ENCODE peak calls at places on chromosomes 16 and 17, in five cellular contexts. One of them, this sample, is unnamed.

GRCh38 chr16:82368041-82368440 is 198.0 kb upstream of the MPHOSPH6 start:
- DNase-seq in lower lobe of right lung: no peak
- DNase-seq in CD8-positive, alpha-beta T cell: no peak
- DNase-seq in thoracic aorta: no peak
- DNase-seq in prostate gland: peak
- DNase-seq in this sample: peak

GRCh38 chr16:58333937-58334336 is 39.1 kb upstream of the PRSS54 start:
- DNase-seq in lower lobe of right lung: no peak
- DNase-seq in CD8-positive, alpha-beta T cell: no peak
- DNase-seq in thoracic aorta: no peak
- DNase-seq in prostate gland: no peak
- DNase-seq in this sample: no peak

GRCh38 chr17:59149051-59149450 is 5.9 kb downstream of the SKA2 start:
- DNase-seq in lower lobe of right lung: no peak
- DNase-seq in CD8-positive, alpha-beta T cell: no peak
- DNase-seq in thoracic aorta: no peak
- DNase-seq in prostate gland: no peak
- DNase-seq in this sample: peak

GRCh38 chr17:78597923-78598545 is 20.8 kb upstream of the DNAH17 start:
- DNase-seq in lower lobe of right lung: no peak
- DNase-seq in CD8-positive, alpha-beta T cell: no peak
- DNase-seq in thoracic aorta: no peak
- DNase-seq in prostate gland: no peak
- DNase-seq in this sample: peak

GRCh38 chr17:37239690-37240344 is 136.0 kb upstream of the C17orf78 start:
- DNase-seq in lower lobe of right lung: no peak
- DNase-seq in CD8-positive, alpha-beta T cell: no peak
- DNase-seq in thoracic aorta: no peak
- DNase-seq in prostate gland: no peak
- DNase-seq in this sample: no peak

GRCh38 chr16:49010396-49010795 is 271.2 kb downstream of the CBLN1 start:
- DNase-seq in lower lobe of right lung: no peak
- DNase-seq in CD8-positive, alpha-beta T cell: no peak
- DNase-seq in thoracic aorta: no peak
- DNase-seq in prostate gland: no peak
- DNase-seq in this sample: no peak

GRCh38 chr17:50817838-50818237 is 17.5 kb upstream of the WFIKKN2 start:
- DNase-seq in lower lobe of right lung: no peak
- DNase-seq in CD8-positive, alpha-beta T cell: no peak
- DNase-seq in thoracic aorta: no peak
- DNase-seq in prostate gland: no peak
- DNase-seq in this sample: peak

GRCh38 chr17:21163101-21163500 is 36.3 kb downstream of the DHRS7B start:
- DNase-seq in lower lobe of right lung: no peak
- DNase-seq in CD8-positive, alpha-beta T cell: no peak
- DNase-seq in thoracic aorta: no peak
- DNase-seq in prostate gland: no peak
- DNase-seq in this sample: no peak

GRCh38 chr16:23398987-23399805 is 53.8 kb downstream of the COG7 start:
- DNase-seq in lower lobe of right lung: peak
- DNase-seq in CD8-positive, alpha-beta T cell: no peak
- DNase-seq in thoracic aorta: no peak
- DNase-seq in prostate gland: peak
- DNase-seq in this sample: no peak

GRCh38 chr16:53695070-53695469 is 8.6 kb downstream of the RPGRIP1L start:
- DNase-seq in lower lobe of right lung: no peak
- DNase-seq in CD8-positive, alpha-beta T cell: no peak
- DNase-seq in thoracic aorta: no peak
- DNase-seq in prostate gland: no peak
- DNase-seq in this sample: peak

GRCh38 chr17:79095345-79096055 is 20.9 kb downstream of the ENGASE start:
- DNase-seq in lower lobe of right lung: no peak
- DNase-seq in CD8-positive, alpha-beta T cell: no peak
- DNase-seq in thoracic aorta: no peak
- DNase-seq in prostate gland: no peak
- DNase-seq in this sample: peak

GRCh38 chr16:31452631-31453106 is 6.6 kb upstream of the ARMC5 start:
- DNase-seq in lower lobe of right lung: no peak
- DNase-seq in CD8-positive, alpha-beta T cell: no peak
- DNase-seq in thoracic aorta: no peak
- DNase-seq in prostate gland: no peak
- DNase-seq in this sample: peak

GRCh38 chr17:82964851-82965341 is 114.5 kb upstream of the METRNL start:
- DNase-seq in lower lobe of right lung: no peak
- DNase-seq in CD8-positive, alpha-beta T cell: no peak
- DNase-seq in thoracic aorta: no peak
- DNase-seq in prostate gland: no peak
- DNase-seq in this sample: no peak

GRCh38 chr17:71631483-71631882 is 489.3 kb upstream of the SOX9 start:
- DNase-seq in lower lobe of right lung: no peak
- DNase-seq in CD8-positive, alpha-beta T cell: no peak
- DNase-seq in thoracic aorta: no peak
- DNase-seq in prostate gland: no peak
- DNase-seq in this sample: no peak

GRCh38 chr17:34206569-34206968 is 48.5 kb upstream of the CCL2 start:
- DNase-seq in lower lobe of right lung: no peak
- DNase-seq in CD8-positive, alpha-beta T cell: no peak
- DNase-seq in thoracic aorta: no peak
- DNase-seq in prostate gland: peak
- DNase-seq in this sample: no peak

GRCh38 chr17:57178839-57179238 is 77.5 kb upstream of the MSI2 start:
- DNase-seq in lower lobe of right lung: no peak
- DNase-seq in CD8-positive, alpha-beta T cell: no peak
- DNase-seq in thoracic aorta: no peak
- DNase-seq in prostate gland: no peak
- DNase-seq in this sample: no peak

DNA sequence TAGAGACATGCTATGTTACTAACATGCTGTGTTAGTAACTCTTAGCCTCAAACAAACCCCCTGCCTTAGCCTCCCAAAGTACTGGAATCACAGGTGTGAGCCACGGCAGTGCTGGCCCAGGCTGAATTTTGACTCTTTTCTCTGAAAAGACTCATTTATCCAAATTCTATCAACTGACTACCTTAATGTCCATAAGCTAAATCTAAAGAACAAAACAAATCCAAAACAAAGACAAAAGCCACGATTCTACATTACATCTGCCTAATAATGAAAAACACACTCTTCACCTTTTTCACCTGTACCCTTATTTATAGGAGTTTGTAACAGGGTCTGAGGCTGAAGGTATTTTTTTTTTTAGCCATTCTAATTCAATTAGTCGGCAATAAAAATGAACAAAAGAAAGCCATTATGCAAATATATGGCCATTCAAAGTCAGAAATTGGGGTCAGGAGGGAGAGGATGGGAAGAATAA is 432.5 kb downstream of the RBFOX1 start:
- DNase-seq in lower lobe of right lung: no peak
- DNase-seq in CD8-positive, alpha-beta T cell: no peak
- DNase-seq in thoracic aorta: no peak
- DNase-seq in prostate gland: no peak
- DNase-seq in this sample: no peak
- H3K4me3 ChIP-seq in lower lobe of right lung: no peak
- H3K4me3 ChIP-seq in CD8-positive, alpha-beta T cell: no peak
- H3K4me3 ChIP-seq in thoracic aorta: no peak
- H3K4me3 ChIP-seq in prostate gland: no peak
- H3K4me3 ChIP-seq in this sample: no peak

GRCh38 chr17:14304222-14304844 is 3.5 kb downstream of the HS3ST3B1 start:
- DNase-seq in lower lobe of right lung: no peak
- DNase-seq in CD8-positive, alpha-beta T cell: no peak
- DNase-seq in thoracic aorta: no peak
- DNase-seq in prostate gland: no peak
- DNase-seq in this sample: no peak
- H3K4me3 ChIP-seq in lower lobe of right lung: peak
- H3K4me3 ChIP-seq in CD8-positive, alpha-beta T cell: peak
- H3K4me3 ChIP-seq in thoracic aorta: peak
- H3K4me3 ChIP-seq in prostate gland: peak
- H3K4me3 ChIP-seq in this sample: no peak

GRCh38 chr16:1162701-1163566 is 10.0 kb downstream of the CACNA1H start:
- DNase-seq in lower lobe of right lung: no peak
- DNase-seq in CD8-positive, alpha-beta T cell: no peak
- DNase-seq in thoracic aorta: no peak
- DNase-seq in prostate gland: no peak
- DNase-seq in this sample: peak

GRCh38 chr16:1165511-1165910 is 12.6 kb downstream of the CACNA1H start:
- DNase-seq in lower lobe of right lung: no peak
- DNase-seq in CD8-positive, alpha-beta T cell: no peak
- DNase-seq in thoracic aorta: no peak
- DNase-seq in prostate gland: no peak
- DNase-seq in this sample: no peak

GRCh38 chr16:1164382-1164781 is 11.5 kb downstream of the CACNA1H start:
- DNase-seq in lower lobe of right lung: no peak
- DNase-seq in CD8-positive, alpha-beta T cell: no peak
- DNase-seq in thoracic aorta: no peak
- DNase-seq in prostate gland: no peak
- DNase-seq in this sample: no peak

GRCh38 chr16:1163567-1164055 is 10.7 kb downstream of the CACNA1H start:
- DNase-seq in lower lobe of right lung: no peak
- DNase-seq in CD8-positive, alpha-beta T cell: no peak
- DNase-seq in thoracic aorta: no peak
- DNase-seq in prostate gland: no peak
- DNase-seq in this sample: peak

GRCh38 chr16:1164975-1165374 is 12.1 kb downstream of the CACNA1H start:
- DNase-seq in lower lobe of right lung: no peak
- DNase-seq in CD8-positive, alpha-beta T cell: no peak
- DNase-seq in thoracic aorta: no peak
- DNase-seq in prostate gland: no peak
- DNase-seq in this sample: no peak
- H3K4me3 ChIP-seq in lower lobe of right lung: no peak
- H3K4me3 ChIP-seq in CD8-positive, alpha-beta T cell: no peak
- H3K4me3 ChIP-seq in thoracic aorta: no peak
- H3K4me3 ChIP-seq in prostate gland: no peak
- H3K4me3 ChIP-seq in this sample: no peak

DNA sequence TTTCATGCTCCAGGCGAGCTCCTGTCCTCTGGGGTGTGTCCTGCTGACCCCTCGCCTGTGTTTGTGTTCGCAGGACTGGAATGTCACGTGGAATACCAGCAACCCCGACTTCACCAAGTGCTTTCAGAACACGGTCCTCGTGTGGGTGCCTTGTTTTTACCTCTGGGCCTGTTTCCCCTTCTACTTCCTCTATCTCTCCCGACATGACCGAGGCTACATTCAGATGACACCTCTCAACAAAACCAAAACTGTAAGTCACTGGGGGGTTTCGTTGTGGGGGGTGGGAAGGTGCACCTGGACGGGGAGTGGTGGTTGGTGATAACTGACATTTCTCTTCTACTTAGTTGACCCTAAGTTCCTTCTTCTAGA is 58.3 kb downstream of the ABCC1 start:
- DNase-seq in lower lobe of right lung: no peak
- DNase-seq in CD8-positive, alpha-beta T cell: no peak
- DNase-seq in thoracic aorta: no peak
- DNase-seq in prostate gland: no peak
- DNase-seq in this sample: no peak
- H3K4me3 ChIP-seq in lower lobe of right lung: no peak
- H3K4me3 ChIP-seq in CD8-positive, alpha-beta T cell: no peak
- H3K4me3 ChIP-seq in thoracic aorta: no peak
- H3K4me3 ChIP-seq in prostate gland: no peak
- H3K4me3 ChIP-seq in this sample: no peak

GRCh38 chr17:1031711-1032110 is 34.8 kb downstream of the TIMM22 start:
- DNase-seq in lower lobe of right lung: no peak
- DNase-seq in CD8-positive, alpha-beta T cell: no peak
- DNase-seq in thoracic aorta: no peak
- DNase-seq in prostate gland: peak
- DNase-seq in this sample: no peak

GRCh38 chr17:1029196-1029911 is 32.4 kb downstream of the TIMM22 start:
- DNase-seq in lower lobe of right lung: no peak
- DNase-seq in CD8-positive, alpha-beta T cell: no peak
- DNase-seq in thoracic aorta: peak
- DNase-seq in prostate gland: no peak
- DNase-seq in this sample: no peak

GRCh38 chr17:1029912-1030656 is 33.2 kb downstream of the TIMM22 start:
- DNase-seq in lower lobe of right lung: no peak
- DNase-seq in CD8-positive, alpha-beta T cell: no peak
- DNase-seq in thoracic aorta: no peak
- DNase-seq in prostate gland: no peak
- DNase-seq in this sample: no peak

GRCh38 chr17:1032391-1032790 is 35.5 kb downstream of the TIMM22 start:
- DNase-seq in lower lobe of right lung: no peak
- DNase-seq in CD8-positive, alpha-beta T cell: no peak
- DNase-seq in thoracic aorta: no peak
- DNase-seq in prostate gland: no peak
- DNase-seq in this sample: no peak

DNA sequence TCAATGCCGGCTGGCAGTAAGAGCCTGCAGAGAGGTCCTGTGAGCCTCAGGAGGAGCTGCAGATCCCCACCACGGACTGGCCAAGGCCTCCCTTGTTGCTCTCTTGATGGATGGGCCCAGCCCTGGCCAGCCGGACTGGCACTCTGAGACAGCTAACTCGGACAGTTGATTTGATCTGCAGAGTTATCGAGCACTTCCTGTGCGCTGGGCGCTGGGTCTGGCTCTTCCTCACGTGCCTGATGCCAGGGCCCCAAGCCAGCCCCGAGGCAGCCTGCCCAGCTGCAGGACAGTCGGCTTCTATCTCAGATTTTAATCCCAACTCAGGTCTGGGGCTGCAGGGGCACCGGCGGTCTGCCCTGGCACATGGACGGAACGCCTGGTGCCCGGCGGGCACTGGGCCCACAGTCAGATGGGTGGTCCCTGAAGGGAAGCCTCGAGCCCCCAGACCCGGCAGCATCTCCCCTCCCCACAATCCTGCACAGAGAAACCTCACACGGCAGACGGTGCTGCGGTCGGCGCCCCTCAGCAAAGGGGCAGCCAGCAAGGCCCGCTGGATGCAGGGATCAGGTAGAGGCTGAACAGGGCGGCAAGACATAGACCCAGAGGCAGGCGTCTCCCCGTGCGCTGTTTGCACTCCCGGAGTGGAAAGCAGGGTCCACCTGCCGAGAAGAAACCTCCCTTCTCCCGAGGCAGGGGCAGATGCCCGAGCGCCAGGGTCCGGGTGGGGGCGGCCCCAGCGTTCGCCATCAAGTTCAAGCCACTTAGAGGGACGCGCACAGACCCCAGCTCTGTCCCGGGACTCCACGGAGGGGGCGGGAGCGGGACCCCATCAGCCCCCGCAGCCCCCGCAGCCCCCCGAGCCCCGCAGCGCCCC is 34.0 kb downstream of the TIMM22 start:
- DNase-seq in lower lobe of right lung: no peak
- DNase-seq in CD8-positive, alpha-beta T cell: no peak
- DNase-seq in thoracic aorta: no peak
- DNase-seq in prostate gland: peak
- DNase-seq in this sample: peak
- H3K4me3 ChIP-seq in lower lobe of right lung: peak
- H3K4me3 ChIP-seq in CD8-positive, alpha-beta T cell: no peak
- H3K4me3 ChIP-seq in thoracic aorta: peak
- H3K4me3 ChIP-seq in prostate gland: peak
- H3K4me3 ChIP-seq in this sample: no peak

GRCh38 chr16:1289480-1289872 is 20.0 kb upstream of the UBE2I start:
- DNase-seq in lower lobe of right lung: no peak
- DNase-seq in CD8-positive, alpha-beta T cell: no peak
- DNase-seq in thoracic aorta: no peak
- DNase-seq in prostate gland: no peak
- DNase-seq in this sample: no peak

GRCh38 chr16:1287982-1288670 is 21.3 kb upstream of the UBE2I start:
- DNase-seq in lower lobe of right lung: no peak
- DNase-seq in CD8-positive, alpha-beta T cell: no peak
- DNase-seq in thoracic aorta: no peak
- DNase-seq in prostate gland: no peak
- DNase-seq in this sample: no peak

GRCh38 chr16:1290032-1290431 is 19.4 kb upstream of the UBE2I start:
- DNase-seq in lower lobe of right lung: no peak
- DNase-seq in CD8-positive, alpha-beta T cell: no peak
- DNase-seq in thoracic aorta: no peak
- DNase-seq in prostate gland: no peak
- DNase-seq in this sample: no peak

GRCh38 chr16:1290860-1291575 is 18.4 kb upstream of the UBE2I start:
- DNase-seq in lower lobe of right lung: no peak
- DNase-seq in CD8-positive, alpha-beta T cell: no peak
- DNase-seq in thoracic aorta: no peak
- DNase-seq in prostate gland: no peak
- DNase-seq in this sample: no peak

GRCh38 chr16:1288813-1289479 is 20.5 kb upstream of the UBE2I start:
- DNase-seq in lower lobe of right lung: no peak
- DNase-seq in CD8-positive, alpha-beta T cell: no peak
- DNase-seq in thoracic aorta: no peak
- DNase-seq in prostate gland: no peak
- DNase-seq in this sample: no peak
- H3K4me3 ChIP-seq in lower lobe of right lung: no peak
- H3K4me3 ChIP-seq in CD8-positive, alpha-beta T cell: no peak
- H3K4me3 ChIP-seq in thoracic aorta: no peak
- H3K4me3 ChIP-seq in prostate gland: no peak
- H3K4me3 ChIP-seq in this sample: no peak